ENCODE peak calls at places on chromosomes 7 and 10, in seven cellular contexts. W is hepatocyte; U is kidney; R is ovary; X is CD8-positive, alpha-beta memory T cell; N is psoas muscle; E is fibroblast of lung. C is an unnamed sample. For H3K4me1, the result is how much of the 10 kb centered on the place peaks cover.

GRCh38 chr7:21967500-21968099 is 21.9 kb upstream of the CDCA7L start:
- DNase-seq in W (no peak), U (no peak), R (no peak), X (peak), N (no peak), E (no peak), C (no peak)

GRCh38 chr7:55382251-55382650 is 17.1 kb downstream of the LANCL2 start:
- DNase-seq in W (no peak), U (no peak), R (no peak), X (no peak), N (no peak), E (no peak), C (no peak)

GRCh38 chr10:93991596-93992284 is 2.0 kb upstream of the PLCE1 start:
- DNase-seq in W (peak), U (peak), R (peak), X (no peak), N (peak), E (peak), C (peak)

GRCh38 chr7:110142939-110143526 is 947.9 kb upstream of the LRRN3 start:
- DNase-seq in W (no peak), U (no peak), R (no peak), X (no peak), N (no peak), E (no peak), C (no peak)

GRCh38 chr7:34165927-34166550 is 260.7 kb downstream of the BMPER start:
- DNase-seq in W (peak), U (no peak), R (no peak), X (no peak), N (no peak), E (peak), C (no peak)

GRCh38 chr10:52951819-52952218 is 179.2 kb upstream of the MBL2 start:
- DNase-seq in W (peak), U (no peak), R (peak), X (no peak), N (no peak), E (peak), C (no peak)

GRCh38 chr10:98364432-98365102 is 50.4 kb downstream of the PYROXD2 start:
- DNase-seq in W (no peak), U (no peak), R (no peak), X (no peak), N (no peak), E (no peak), C (no peak)

GRCh38 chr7:22460363-22460988 is 39.5 kb downstream of the STEAP1B start:
- DNase-seq in W (no peak), U (no peak), R (no peak), X (no peak), N (no peak), E (no peak), C (no peak)

GRCh38 chr10:43881657-43882056 is 233.0 kb upstream of the ZNF32 start:
- DNase-seq in W (no peak), U (no peak), R (no peak), X (no peak), N (no peak), E (no peak), C (no peak)

GRCh38 chr10:58578366-58578765 is 65.7 kb downstream of the BICC1 start:
- DNase-seq in W (no peak), U (no peak), R (no peak), X (no peak), N (no peak), E (no peak), C (no peak)

GRCh38 chr7:23894891-23895569 is 185.0 kb downstream of the STK31 start:
- DNase-seq in W (no peak), U (no peak), R (no peak), X (no peak), N (no peak), E (no peak), C (no peak)

GRCh38 chr7:37908221-37908788 is 8.3 kb downstream of the SFRP4 start:
- DNase-seq in W (no peak), U (no peak), R (no peak), X (no peak), N (no peak), E (peak), C (no peak)

GRCh38 chr7:48101880-48102448 is 12.9 kb downstream of the UPP1 start:
- DNase-seq in W (no peak), U (no peak), R (no peak), X (no peak), N (no peak), E (no peak), C (no peak)

GRCh38 chr7:73397936-73398335 is 35.6 kb upstream of the FZD9 start:
- DNase-seq in W (no peak), U (no peak), R (no peak), X (no peak), N (peak), E (no peak), C (no peak)

GRCh38 chr7:2604608-2605174 is 27.1 kb upstream of the TTYH3 start:
- DNase-seq in W (no peak), U (no peak), R (no peak), X (no peak), N (no peak), E (no peak), C (no peak)

GRCh38 chr7:114660007-114660406 is 245.4 kb downstream of the FOXP2 start:
- DNase-seq in W (no peak), U (no peak), R (no peak), X (no peak), N (no peak), E (no peak), C (no peak)

GRCh38 chr10:34539533-34540315 is 275.4 kb downstream of the PARD3 start:
- DNase-seq in W (peak), U (no peak), R (no peak), X (no peak), N (no peak), E (peak), C (peak)

GRCh38 chr7:14375998-14376397 is 386.5 kb upstream of the ETV1 start:
- DNase-seq in W (no peak), U (no peak), R (no peak), X (no peak), N (no peak), E (no peak), C (no peak)

GRCh38 chr7:107014381-107015023 is 30.0 kb upstream of the PRKAR2B start:
- DNase-seq in W (no peak), U (no peak), R (no peak), X (no peak), N (no peak), E (peak), C (no peak)

GRCh38 chr10:129677377-129677927 is 210.4 kb downstream of the MGMT start:
- DNase-seq in W (no peak), U (no peak), R (no peak), X (no peak), N (no peak), E (no peak), C (no peak)

GRCh38 chr10:79116801-79117723 is 48.3 kb downstream of the ZMIZ1 start:
- DNase-seq in W (no peak), U (peak), R (no peak), X (no peak), N (no peak), E (peak), C (peak)

GRCh38 chr7:84258628-84259027 is 64.0 kb upstream of the SEMA3A start:
- DNase-seq in W (no peak), U (no peak), R (no peak), X (no peak), N (no peak), E (no peak), C (no peak)

GRCh38 chr7:157961731-157962457 is 625.1 kb downstream of the DNAJB6 start:
- DNase-seq in W (no peak), U (peak), R (no peak), X (no peak), N (no peak), E (no peak), C (no peak)

GRCh38 chr10:20618148-20618547 is 279.0 kb downstream of the NEBL start:
- DNase-seq in W (no peak), U (no peak), R (no peak), X (no peak), N (no peak), E (no peak), C (no peak)

GRCh38 chr7:50092579-50093411 is at the start of gene ZPBP:
- DNase-seq in W (peak), U (no peak), R (peak), X (peak), N (peak), E (peak), C (no peak)

GRCh38 chr10:99930731-99931550 is 78.8 kb downstream of the DNMBP start:
- DNase-seq in W (peak), U (no peak), R (no peak), X (no peak), N (no peak), E (no peak), C (no peak)

GRCh38 chr7:112427984-112428383 is 22.3 kb upstream of the IFRD1 start:
- DNase-seq in W (no peak), U (no peak), R (no peak), X (no peak), N (no peak), E (no peak), C (no peak)

GRCh38 chr7:76296743-76297740 is 5.4 kb upstream of the HSPB1 start:
- DNase-seq in W (peak), U (peak), R (peak), X (no peak), N (no peak), E (peak), C (peak)

GRCh38 chr10:63664341-63664885 is 143.2 kb downstream of the REEP3 start:
- DNase-seq in W (no peak), U (no peak), R (no peak), X (no peak), N (no peak), E (no peak), C (no peak)

GRCh38 chr10:121613456-121613855 is 15.2 kb upstream of the FGFR2 start:
- DNase-seq in W (no peak), U (no peak), R (no peak), X (no peak), N (no peak), E (no peak), C (no peak)

GRCh38 chr7:1986366-1987083 is 246.2 kb downstream of the MAD1L1 start:
- DNase-seq in W (no peak), U (peak), R (no peak), X (no peak), N (peak), E (no peak), C (no peak)

DNA sequence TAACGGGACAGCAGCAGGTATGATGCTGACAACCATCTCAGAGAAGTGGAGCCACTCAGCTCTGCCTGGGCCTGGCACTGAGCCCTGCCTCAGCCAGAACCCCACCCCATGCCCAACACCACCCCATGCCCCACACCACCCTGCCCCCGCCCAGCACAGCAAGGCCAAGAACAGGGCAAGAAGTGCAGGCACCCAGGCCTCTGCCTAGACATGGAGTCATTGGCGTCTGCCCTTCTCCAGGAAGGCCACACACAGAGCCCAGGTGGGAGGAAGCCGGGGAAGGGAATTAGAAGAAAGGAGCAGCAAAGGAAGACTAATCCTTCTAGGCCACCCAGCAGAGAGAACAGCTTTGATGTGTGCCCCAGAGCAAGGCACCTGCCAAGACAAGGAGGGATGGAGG is 18.9 kb downstream of the CAMK2G start:
- DNase-seq in W (no peak), U (no peak), R (no peak), X (no peak), N (no peak), E (no peak), C (no peak)
- H3K27ac ChIP-seq in W (no peak), U (no peak), R (no peak), X (no peak), N (no peak), E (no peak), C (peak)

DNA sequence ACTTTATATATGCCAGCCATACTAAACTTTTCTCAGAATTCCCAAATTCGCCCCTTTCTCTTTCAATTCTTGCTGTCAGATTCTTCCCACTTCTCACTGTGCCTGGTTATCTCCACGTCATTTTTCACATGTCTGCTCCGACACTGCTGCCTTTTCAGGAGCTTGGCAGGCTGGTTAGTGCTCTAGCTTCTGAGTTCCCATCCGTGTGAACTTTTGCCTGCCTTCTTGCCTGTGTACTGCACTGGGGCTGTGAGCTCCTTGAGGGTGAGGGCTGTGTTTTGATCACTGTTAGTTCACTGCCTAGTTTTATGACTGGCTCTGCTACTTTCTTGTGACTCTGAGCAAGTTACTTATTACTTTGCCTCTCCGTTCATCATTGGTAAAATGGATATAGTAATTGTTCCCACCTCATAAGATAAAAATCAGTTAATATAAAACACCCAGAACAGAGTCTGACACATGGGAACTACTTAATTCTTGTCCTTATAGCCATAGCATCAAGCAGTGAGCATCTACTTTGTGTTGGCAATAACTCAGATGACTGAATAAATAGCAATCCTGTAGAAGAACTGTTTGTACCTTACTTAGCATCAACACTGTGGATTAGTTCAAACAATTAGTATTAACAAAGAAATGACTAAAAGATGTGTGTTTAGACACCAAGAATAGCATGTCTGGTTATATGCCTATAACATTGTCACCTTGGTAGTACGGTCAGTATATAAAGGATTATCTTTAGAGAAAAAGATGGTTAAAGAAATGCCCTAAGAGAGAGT is 5.5 kb downstream of the GSTO1 start:
- DNase-seq in W (peak), U (no peak), R (no peak), X (no peak), N (no peak), E (peak), C (no peak)
- H3K4me1 ChIP-seq in W (under half), U (under half), R (under half), X (half or more), N (under half), E (under half), C (under half)

GRCh38 chr10:11225935-11226334 is 208.3 kb downstream of the CELF2 start:
- DNase-seq in W (no peak), U (no peak), R (no peak), X (peak), N (no peak), E (no peak), C (peak)
- H3K27ac ChIP-seq in W (no peak), U (no peak), R (no peak), X (peak), N (no peak), E (no peak), C (no peak)

DNA sequence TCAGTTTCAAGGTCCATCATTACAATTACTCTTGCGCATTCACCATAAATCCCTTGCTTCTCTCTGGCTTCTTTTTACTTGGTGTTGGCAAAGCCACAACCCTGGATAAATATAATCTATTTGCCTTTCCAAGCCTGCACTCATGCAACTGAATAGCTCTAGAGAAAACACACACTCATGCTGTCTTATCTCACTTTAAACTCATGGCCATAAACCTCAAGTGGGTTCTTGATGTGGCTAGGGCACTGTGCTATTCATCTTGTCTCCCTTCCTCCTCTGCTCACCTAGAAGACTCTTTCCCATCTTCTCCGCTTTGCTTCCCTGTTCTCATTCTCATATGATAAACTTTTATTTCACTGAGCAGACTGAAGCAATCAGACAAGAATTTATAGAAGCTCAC is 165.4 kb upstream of the MTPN start:
- DNase-seq in W (no peak), U (no peak), R (no peak), X (no peak), N (no peak), E (no peak), C (no peak)
- H3K4me1 ChIP-seq in W (under half), U (under half), R (under half), X (under half), N (under half), E (under half), C (under half)

GRCh38 chr10:91514025-91514424 is 103.9 kb downstream of the HECTD2 start:
- DNase-seq in W (no peak), U (no peak), R (no peak), X (no peak), N (no peak), E (peak), C (no peak)
- H3K27ac ChIP-seq in W (no peak), U (no peak), R (peak), X (no peak), N (peak), E (peak), C (no peak)

GRCh38 chr10:105770813-105771212 is 1129.7 kb downstream of the SORCS3 start:
- DNase-seq in W (peak), U (no peak), R (no peak), X (no peak), N (no peak), E (no peak), C (no peak)
- H3K4me1 ChIP-seq in W (under half), U (under half), R (under half), X (under half), N (under half), E (under half), C (under half)

DNA sequence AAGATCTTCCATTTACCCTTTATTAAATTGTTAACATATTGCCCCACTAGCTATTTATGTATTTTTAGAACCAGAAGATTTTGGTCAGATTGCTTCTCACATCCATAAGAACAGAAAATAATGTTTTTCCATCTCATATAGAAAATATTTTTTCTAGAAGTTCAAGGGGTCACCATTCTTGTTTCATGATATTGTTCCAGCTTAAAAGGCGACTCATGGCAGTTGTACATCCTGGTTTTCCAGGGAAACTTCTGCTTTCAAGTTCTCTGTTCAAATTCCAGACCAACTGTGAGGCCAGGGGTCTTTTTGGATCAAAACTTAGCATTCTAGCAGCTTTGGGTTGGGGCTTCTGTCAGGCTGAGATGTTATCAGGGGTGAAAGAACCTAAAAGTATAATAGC is 84.4 kb downstream of the LRRC4 start:
- DNase-seq in W (no peak), U (no peak), R (no peak), X (no peak), N (no peak), E (no peak), C (no peak)
- H3K27ac ChIP-seq in W (no peak), U (no peak), R (no peak), X (no peak), N (no peak), E (no peak), C (no peak)

C was measured in tibial artery.